ENCODE peak calls at places on chromosomes 1 and 21, in nine cellular contexts. U is Peyer's patch, M is IMR-90, W is transverse colon, L is H54, H is right lobe of liver, N is heart left ventricle, F is uterus, I is tibial nerve. T is an unnamed sample.

GRCh38 chr1:42419449-42419848 is 36.4 kb downstream of the ZMYND12 start:
- DNase-seq in U (no peak), M (no peak), W (peak; percentile 22), L (no peak), H (no peak), N (no peak), F (peak; percentile 79), I (no peak), T (no peak)

GRCh38 chr1:43232071-43232470 is 37.7 kb upstream of the TMEM125 start:
- DNase-seq in U (no peak), M (peak; percentile 80), W (no peak), L (peak; percentile 60), H (no peak), N (no peak), F (no peak), I (no peak), T (no peak)

GRCh38 chr1:52631759-52632331 is 1.1 kb upstream of the SHISAL2A start:
- DNase-seq in U (peak; percentile 62), M (no peak), W (no peak), L (no peak), H (no peak), N (no peak), F (no peak), I (no peak), T (no peak)

GRCh38 chr1:62178372-62178771 is 16.3 kb upstream of the L1TD1 start:
- DNase-seq in U (no peak), M (no peak), W (no peak), L (no peak), H (no peak), N (no peak), F (no peak), I (no peak), T (no peak)

GRCh38 chr1:73359001-73359400 is 839.0 kb downstream of the LRRIQ3 start:
- DNase-seq in U (no peak), M (no peak), W (no peak), L (no peak), H (no peak), N (no peak), F (no peak), I (no peak), T (no peak)

GRCh38 chr21:44434936-44435635 is 20.2 kb upstream of the LRRC3 start:
- DNase-seq in U (peak; percentile 34), M (no peak), W (peak; percentile 5), L (no peak), H (no peak), N (peak; percentile 40), F (no peak), I (peak; percentile 7), T (no peak)

GRCh38 chr21:45700461-45700860 is 56.9 kb downstream of the PCBP3 start:
- DNase-seq in U (no peak), M (no peak), W (no peak), L (no peak), H (no peak), N (no peak), F (no peak), I (no peak), T (no peak)

GRCh38 chr1:36040238-36040637 is 43.7 kb upstream of the TEKT2 start:
- DNase-seq in U (no peak), M (no peak), W (no peak), L (no peak), H (no peak), N (no peak), F (no peak), I (no peak), T (no peak)

GRCh38 chr1:159162511-159163265 is 8.7 kb upstream of the CADM3 start:
- DNase-seq in U (no peak), M (no peak), W (no peak), L (no peak), H (no peak), N (no peak), F (no peak), I (no peak), T (no peak)

GRCh38 chr21:39317134-39318090 is 4.0 kb upstream of the BRWD1 start:
- DNase-seq in U (no peak), M (no peak), W (no peak), L (no peak), H (no peak), N (no peak), F (no peak), I (no peak), T (no peak)

GRCh38 chr1:14549897-14550635 is 48.4 kb upstream of the KAZN start:
- DNase-seq in U (no peak), M (no peak), W (no peak), L (no peak), H (no peak), N (no peak), F (no peak), I (no peak), T (no peak)

GRCh38 chr21:42373181-42373907 is 7.0 kb upstream of the TFF1 start:
- DNase-seq in U (no peak), M (no peak), W (no peak), L (no peak), H (no peak), N (no peak), F (no peak), I (no peak), T (no peak)

GRCh38 chr1:167060141-167061072 is 29.8 kb downstream of the GPA33 start:
- DNase-seq in U (no peak), M (no peak), W (no peak), L (no peak), H (no peak), N (no peak), F (no peak), I (no peak), T (no peak)

GRCh38 chr21:36377391-36377842 is 7.8 kb upstream of the CHAF1B start:
- DNase-seq in U (no peak), M (no peak), W (no peak), L (no peak), H (no peak), N (no peak), F (no peak), I (no peak), T (no peak)

GRCh38 chr1:244473059-244473605 is 12.1 kb downstream of the CATSPERE start:
- DNase-seq in U (no peak), M (no peak), W (no peak), L (no peak), H (no peak), N (no peak), F (no peak), I (no peak), T (no peak)

DNA sequence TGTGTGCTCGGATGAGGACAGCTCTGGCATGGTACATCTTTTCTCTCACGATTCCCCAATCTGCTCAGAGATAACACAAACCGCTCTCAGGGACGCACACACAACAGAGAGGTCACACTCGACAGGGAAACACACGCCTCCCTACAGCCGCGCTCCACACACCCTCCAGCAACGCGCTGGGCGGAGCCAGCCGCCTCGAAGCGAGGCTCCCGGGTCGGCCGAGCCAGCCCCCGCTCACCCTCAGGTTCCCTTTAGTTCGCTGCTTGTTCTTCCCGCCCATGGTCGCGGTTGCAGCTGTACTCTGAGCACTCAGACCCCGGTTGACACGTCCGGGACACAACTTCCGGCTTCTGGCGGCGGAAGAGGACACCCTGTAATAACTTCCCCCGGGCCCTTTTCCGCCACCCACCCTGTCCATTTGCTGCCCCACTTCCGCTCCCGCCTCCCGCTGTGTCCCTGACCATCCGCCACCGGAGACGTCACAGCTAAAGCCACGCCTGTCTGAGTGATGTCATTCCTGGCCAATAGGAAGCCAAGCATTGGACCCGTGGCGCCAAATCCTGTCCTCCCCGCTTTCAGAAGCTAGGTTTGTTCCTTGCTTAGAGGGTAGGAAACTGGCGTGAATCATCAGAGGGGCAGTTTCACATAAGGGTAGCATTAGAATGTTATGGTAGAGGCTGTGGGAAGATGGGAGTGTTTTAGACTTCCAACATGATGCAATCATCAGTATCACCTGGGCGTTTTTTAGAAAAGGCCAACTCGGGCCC is at the start of gene LTN1:
- DNase-seq in U (peak; percentile 99), M (peak; percentile 100), W (peak; percentile 99), L (peak; percentile 96), H (peak; percentile 98), N (peak; percentile 99), F (peak; percentile 99), I (peak; percentile 98), T (peak; percentile 84)
- TF ChIP-seq POLR2A in U (peak; percentile 60), M (peak; percentile 30), W (peak; percentile 73), L (peak; percentile 83), H (peak; percentile 62), N (peak; percentile 14), F (peak; percentile 43), I (peak; percentile 37), T (peak; percentile 80)

GRCh38 chr1:156476501-156477298 is 23.9 kb downstream of the MEF2D start:
- DNase-seq in U (no peak), M (peak; percentile 93), W (no peak), L (peak; percentile 90), H (no peak), N (peak; percentile 71), F (peak; percentile 69), I (no peak), T (no peak)

GRCh38 chr1:156479093-156480014 is 21.2 kb downstream of the MEF2D start:
- DNase-seq in U (no peak), M (no peak), W (no peak), L (no peak), H (no peak), N (peak; percentile 29), F (no peak), I (no peak), T (no peak)

GRCh38 chr1:156480015-156480368 is 20.6 kb downstream of the MEF2D start:
- DNase-seq in U (no peak), M (no peak), W (no peak), L (no peak), H (no peak), N (no peak), F (no peak), I (no peak), T (no peak)

GRCh38 chr1:156477526-156478249 is 22.9 kb downstream of the MEF2D start:
- DNase-seq in U (no peak), M (no peak), W (no peak), L (no peak), H (no peak), N (peak; percentile 58), F (no peak), I (no peak), T (no peak)

GRCh38 chr1:156478250-156478627 is 22.3 kb downstream of the MEF2D start:
- DNase-seq in U (no peak), M (no peak), W (no peak), L (no peak), H (no peak), N (no peak), F (no peak), I (no peak), T (no peak)
- TF ChIP-seq POLR2A in U (no peak), M (no peak), W (no peak), L (no peak), H (no peak), N (no peak), F (no peak), I (no peak), T (no peak)

DNA sequence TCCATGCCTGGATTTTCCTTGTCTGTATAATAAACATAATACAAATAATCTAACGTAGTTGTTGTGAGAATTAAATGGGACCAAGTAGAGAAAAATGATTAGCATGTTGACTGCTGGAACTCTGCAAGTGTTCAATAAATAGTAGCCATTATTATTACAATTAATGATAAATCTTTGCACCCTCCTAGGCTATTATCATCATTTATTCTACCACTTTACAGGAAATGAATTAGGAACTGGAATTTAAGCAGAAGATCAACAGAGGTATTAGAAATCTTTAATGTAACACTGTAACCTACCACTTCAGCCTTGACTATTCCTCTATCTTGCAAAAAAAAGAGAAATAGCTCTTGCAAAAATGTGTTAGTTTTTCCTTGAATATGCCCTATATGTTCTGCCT is 61.9 kb upstream of the TTC39A start:
- DNase-seq in U (no peak), M (no peak), W (no peak), L (no peak), H (no peak), N (no peak), F (no peak), I (no peak), T (no peak)
- TF ChIP-seq POLR2A in U (no peak), M (no peak), W (no peak), L (no peak), H (no peak), N (no peak), F (no peak), I (no peak), T (no peak)

GRCh38 chr1:185316163-185317033 is 645 bp downstream of the IVNS1ABP start:
- DNase-seq in U (peak; percentile 97), M (peak; percentile 88), W (peak; percentile 95), L (peak; percentile 70), H (peak; percentile 97), N (peak; percentile 97), F (peak; percentile 93), I (peak; percentile 90), T (peak; percentile 55)
- TF ChIP-seq POLR2A in U (peak; percentile 21), M (peak; percentile 89), W (peak; percentile 42), L (peak; percentile 66), H (no peak), N (no peak), F (peak; percentile 63), I (peak; percentile 44), T (no peak)

T was measured in GM12891.